ENCODE peak calls at places on chromosomes 11 and 22, in eight cellular contexts. L, Z, K, D, S, X, R and P are unnamed samples.

GRCh38 chr11:123690490-123690889 is 36.1 kb upstream of the SCN3B start:
- DNase-seq in L (no peak), D (no peak), X (peak; percentile 85), K (peak; percentile 60), R (no peak), Z (peak; percentile 74), S (no peak), P (no peak)

GRCh38 chr11:91115116-91115515 is 892.3 kb upstream of the CHORDC1 start:
- DNase-seq in X (no peak), L (no peak), D (no peak), S (no peak), Z (no peak), R (no peak), K (no peak), P (no peak)

GRCh38 chr11:65386307-65387081 is at the start of gene FRMD8:
- DNase-seq in X (peak; percentile 81), S (peak; percentile 61), Z (peak; percentile 75), L (peak; percentile 87), D (peak; percentile 98), R (peak; percentile 86), K (peak; percentile 72), P (no peak)

GRCh38 chr11:64037027-64037633 is 1.4 kb downstream of the FLRT1 start:
- DNase-seq in X (no peak), D (peak; percentile 79), L (no peak), S (no peak), K (no peak), Z (no peak), R (no peak), P (no peak)

GRCh38 chr11:120658071-120658423 is 146.5 kb downstream of the GRIK4 start:
- DNase-seq in L (peak; percentile 29), K (no peak), R (peak; percentile 68), X (no peak), D (no peak), S (no peak), Z (no peak), P (no peak)

GRCh38 chr22:44721206-44721605 is 19.2 kb downstream of the PRR5 start:
- DNase-seq in D (no peak), R (no peak), X (no peak), L (peak; percentile 14), S (no peak), K (no peak), Z (no peak), P (no peak)

GRCh38 chr11:45450189-45450588 is 164.0 kb upstream of the SYT13 start:
- DNase-seq in S (no peak), X (no peak), R (no peak), Z (peak; percentile 65), K (peak; percentile 23), D (no peak), L (no peak), P (peak; percentile 26)

GRCh38 chr11:91947215-91947614 is 277.4 kb upstream of the FAT3 start:
- DNase-seq in K (peak; percentile 3), S (no peak), L (no peak), D (no peak), R (no peak), Z (peak; percentile 2), X (peak; percentile 67), P (peak; percentile 1)

GRCh38 chr11:102534261-102534872 is 3.8 kb upstream of the MMP7 start:
- DNase-seq in D (no peak), L (peak; percentile 28), Z (no peak), K (no peak), X (no peak), S (no peak), R (peak; percentile 12), P (no peak)
- TF ChIP-seq CTCF in D (no peak), L (peak; percentile 69), Z (peak; percentile 20), K (peak; percentile 37), X (peak; percentile 56), S (no peak), R (peak; percentile 8), P (no peak)

DNA sequence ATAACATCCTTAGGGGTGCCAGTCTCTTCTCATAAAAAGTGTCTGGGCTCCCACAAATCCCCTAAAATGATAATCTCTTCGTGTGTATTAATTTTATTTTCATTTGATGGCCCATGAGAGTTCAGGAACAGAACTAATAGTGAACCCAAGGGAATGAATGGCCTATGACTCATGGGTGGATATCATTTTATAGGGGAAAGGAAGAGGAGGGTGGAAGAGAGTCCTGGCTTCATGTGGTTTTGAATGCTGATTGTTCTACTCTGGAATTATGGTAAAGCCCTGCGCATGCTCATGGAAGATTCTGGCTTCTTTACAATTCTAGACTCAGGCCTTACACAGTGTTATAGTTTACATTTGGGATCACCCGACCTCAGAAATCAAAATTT is 35.3 kb downstream of the MAML2 start:
- DNase-seq in R (no peak), L (no peak), D (no peak), X (peak; percentile 90), S (no peak), K (peak; percentile 90), Z (peak; percentile 91), P (peak; percentile 66)
- H3K4me3 ChIP-seq in R (no peak overlapping the region), L (no peak overlapping the region), D (no peak overlapping the region), X (peak overlapping the region; percentile 12), S (no peak overlapping the region), K (peak overlapping the region; percentile 37), Z (peak overlapping the region; percentile 27), P (peak overlapping the region; percentile 45)

GRCh38 chr11:105232021-105232420 is 92.5 kb upstream of the CARD18 start:
- DNase-seq in L (no peak), K (no peak), Z (peak; percentile 18), D (no peak), X (no peak), S (no peak), R (no peak), P (no peak)

GRCh38 chr11:105236631-105237030 is 97.1 kb upstream of the CARD18 start:
- DNase-seq in S (no peak), D (no peak), L (no peak), K (no peak), R (no peak), Z (peak; percentile 20), X (no peak), P (peak; percentile 37)
- TF ChIP-seq CTCF in S (no peak), D (no peak), L (no peak), K (no peak), R (no peak), Z (no peak), X (no peak), P (no peak)

GRCh38 chr22:23090079-23090835 is 19.9 kb downstream of the GNAZ start:
- DNase-seq in Z (no peak), R (no peak), X (no peak), D (no peak), K (no peak), S (no peak), L (no peak), P (no peak)
- H3K4me3 ChIP-seq in Z (no peak overlapping the region), R (no peak overlapping the region), X (no peak overlapping the region), D (no peak overlapping the region), K (no peak overlapping the region), S (no peak overlapping the region), L (no peak overlapping the region), P (no peak overlapping the region)

GRCh38 chr11:89498845-89499448 is 7.8 kb upstream of the NOX4 start:
- DNase-seq in L (no peak), K (no peak), X (no peak), S (no peak), R (peak; percentile 3), D (no peak), Z (no peak), P (no peak)
- TF ChIP-seq CTCF in L (peak; percentile 70), K (peak; percentile 38), X (peak; percentile 28), S (no peak), R (peak; percentile 30), D (no peak), Z (peak; percentile 5), P (no peak)

DNA sequence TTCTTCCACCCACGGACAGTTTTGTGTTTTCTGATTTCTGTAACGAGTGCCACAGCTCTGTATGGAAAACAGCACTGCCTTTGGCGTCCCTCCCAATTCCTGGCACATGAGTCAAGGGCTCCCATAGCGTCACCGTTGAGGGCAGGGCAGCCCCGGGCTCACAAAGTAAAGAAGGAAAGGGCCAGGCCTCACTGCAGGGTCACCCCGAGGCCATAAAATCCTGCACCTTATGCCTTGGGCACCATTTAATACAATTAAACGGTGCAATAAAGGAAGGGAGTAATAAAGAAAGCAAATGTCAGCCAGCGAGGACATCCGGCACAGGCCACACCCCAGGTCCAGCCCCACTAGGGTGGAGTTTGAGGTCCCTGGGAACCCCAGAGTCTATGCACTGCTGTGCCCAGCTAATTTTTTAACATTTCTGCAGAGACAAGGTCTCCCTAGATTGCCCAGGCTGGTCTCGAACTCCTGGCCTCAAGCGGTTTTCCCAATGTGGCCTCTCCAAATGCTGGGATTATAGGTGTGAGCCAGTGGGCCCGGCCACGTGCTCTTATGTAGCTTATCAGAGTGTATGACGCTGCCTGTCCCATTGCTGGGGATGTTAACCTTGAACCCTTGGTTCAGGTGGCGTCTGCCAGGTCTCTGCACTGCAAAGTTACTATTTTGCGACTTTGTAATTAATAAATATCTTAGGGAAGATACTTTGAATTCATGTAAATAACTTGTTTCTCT is 13.6 kb upstream of the MUC2 start:
- DNase-seq in D (no peak), K (peak; percentile 83), X (peak; percentile 46), R (no peak), Z (peak; percentile 74), S (no peak), L (no peak), P (no peak)
- H3K4me3 ChIP-seq in D (no peak overlapping the region), K (no peak overlapping the region), X (no peak overlapping the region), R (no peak overlapping the region), Z (no peak overlapping the region), S (no peak overlapping the region), L (no peak overlapping the region), P (no peak overlapping the region)

GRCh38 chr11:34495724-34496377 is 17.7 kb downstream of the ELF5 start:
- DNase-seq in S (no peak), L (no peak), K (no peak), Z (no peak), R (no peak), D (peak; percentile 83), X (peak; percentile 62), P (no peak)

GRCh38 chr11:34493926-34494595 is 19.5 kb downstream of the ELF5 start:
- DNase-seq in X (no peak), R (no peak), D (no peak), S (no peak), L (no peak), K (no peak), Z (no peak), P (no peak)

GRCh38 chr11:34495239-34495723 is 18.3 kb downstream of the ELF5 start:
- DNase-seq in S (no peak), Z (no peak), K (no peak), L (no peak), D (no peak), R (no peak), X (no peak), P (no peak)

GRCh38 chr11:34492806-34493414 is 20.7 kb downstream of the ELF5 start:
- DNase-seq in X (peak; percentile 47), K (peak; percentile 59), D (peak; percentile 91), L (peak; percentile 67), Z (peak; percentile 76), S (no peak), R (peak; percentile 65), P (no peak)

GRCh38 chr11:34493468-34493867 is 20.1 kb downstream of the ELF5 start:
- DNase-seq in K (no peak), X (no peak), Z (no peak), L (no peak), R (no peak), S (no peak), D (peak; percentile 54), P (no peak)
- TF ChIP-seq CTCF in K (no peak), X (no peak), Z (no peak), L (no peak), R (no peak), S (no peak), D (no peak), P (no peak)

GRCh38 chr11:7484645-7485044 is 661 bp upstream of the OLFML1 start:
- DNase-seq in X (no peak), D (no peak), Z (no peak), K (no peak), S (no peak), L (no peak), R (no peak), P (no peak)
- H3K4me3 ChIP-seq in X (no peak overlapping the region), D (no peak overlapping the region), Z (no peak overlapping the region), K (no peak overlapping the region), S (no peak overlapping the region), L (no peak overlapping the region), R (no peak overlapping the region), P (no peak overlapping the region)